ENCODE peak calls at places on chromosomes 11 and 22, in eight cellular contexts. I is GM23338; R is psoas muscle; U is stimulated activated CD4-positive, alpha-beta T cell treated with anti-CD3 and anti-CD28 coated beads, Interleukin-12 subunit alpha, Interleukin-12 subunit beta, amount 100 ng/mL, for 4 hours; Y is brain microvascular endothelial cell; L is dorsolateral prefrontal cortex; W is T-helper 2 cell; N is NCI-H187. K is an unnamed sample.
A peak's percentile ranks its signal among the peaks of the same experiment; 100 is the strongest.

GRCh38 chr11:44944181-44944852 is 6.4 kb downstream of the TP53I11 start:
- DNase-seq in I (no peak), R (no peak), U (no peak), Y (no peak), L (no peak), W (no peak), N (no peak), K (no peak)

GRCh38 chr22:44392446-44392921 is 79.7 kb upstream of the SHISAL1 start:
- DNase-seq in I (no peak), R (peak; percentile 8), U (no peak), Y (no peak), L (peak; percentile 16), W (no peak), N (no peak), K (no peak)

GRCh38 chr11:11849127-11849746 is 7.5 kb downstream of the USP47 start:
- DNase-seq in I (peak; percentile 83), R (peak; percentile 22), U (peak; percentile 31), Y (peak; percentile 59), L (no peak), W (peak; percentile 82), N (peak; percentile 49), K (peak; percentile 67)

GRCh38 chr22:46087816-46088277 is 62.5 kb upstream of the PPARA start:
- DNase-seq in I (no peak), R (peak; percentile 93), U (no peak), Y (peak; percentile 90), L (peak; percentile 98), W (no peak), N (no peak), K (no peak)

GRCh38 chr11:68106165-68106940 is 14.8 kb downstream of the CHKA start:
- DNase-seq in I (no peak), R (no peak), U (no peak), Y (no peak), L (no peak), W (no peak), N (no peak), K (peak; percentile 95)

GRCh38 chr11:115699733-115700132 is 195.5 kb upstream of the CADM1 start:
- DNase-seq in I (no peak), R (no peak), U (no peak), Y (no peak), L (no peak), W (no peak), N (no peak), K (no peak)

GRCh38 chr11:16860632-16861031 is 122.2 kb downstream of the C11orf58 start:
- DNase-seq in I (no peak), R (no peak), U (no peak), Y (no peak), L (no peak), W (no peak), N (no peak), K (peak; percentile 11)

GRCh38 chr11:69257838-69258658 is 35.9 kb upstream of the MYEOV start:
- DNase-seq in I (peak; percentile 49), R (no peak), U (no peak), Y (no peak), L (no peak), W (no peak), N (no peak), K (no peak)

GRCh38 chr11:119094816-119095065 is 6.9 kb downstream of the DPAGT1 start:
- DNase-seq in I (peak; percentile 68), R (peak; percentile 85), U (peak; percentile 56), Y (peak; percentile 77), L (peak; percentile 91), W (no peak), N (peak; percentile 28), K (peak; percentile 78)

GRCh38 chr11:109037856-109038780 is 373.2 kb downstream of the DDX10 start:
- DNase-seq in I (no peak), R (no peak), U (no peak), Y (peak; percentile 49), L (no peak), W (no peak), N (no peak), K (no peak)

GRCh38 chr11:31218847-31219246 is 150.7 kb downstream of the DCDC1 start:
- DNase-seq in I (no peak), R (no peak), U (no peak), Y (no peak), L (no peak), W (no peak), N (no peak), K (no peak)